ENCODE peak calls at places on chromosomes 13 and 19, in seven cellular contexts. One of them, this sample, is unnamed.

GRCh38 chr19:36163813-36164212 is 11.6 kb upstream of the COX7A1 start:
- DNase-seq in AG10803: no peak
- DNase-seq in amniotic stem cell: no peak
- DNase-seq in anterior cingulate cortex: no peak
- DNase-seq in activated T-cell treated with anti-CD3 and anti-CD28 coated beads for 1 hour: no peak
- DNase-seq in neural progenitor cell: no peak
- DNase-seq in mucosa of descending colon: no peak
- DNase-seq in this sample: no peak

GRCh38 chr13:21010621-21011020 is 50.8 kb downstream of the LATS2 start:
- DNase-seq in anterior cingulate cortex: no peak
- DNase-seq in activated T-cell treated with anti-CD3 and anti-CD28 coated beads for 1 hour: no peak
- DNase-seq in amniotic stem cell: no peak
- DNase-seq in mucosa of descending colon: no peak
- DNase-seq in neural progenitor cell: no peak
- DNase-seq in AG10803: peak
- DNase-seq in this sample: no peak

GRCh38 chr13:57604442-57604841 is 27.1 kb upstream of the PCDH17 start:
- DNase-seq in amniotic stem cell: no peak
- DNase-seq in AG10803: no peak
- DNase-seq in anterior cingulate cortex: no peak
- DNase-seq in neural progenitor cell: no peak
- DNase-seq in activated T-cell treated with anti-CD3 and anti-CD28 coated beads for 1 hour: no peak
- DNase-seq in mucosa of descending colon: no peak
- DNase-seq in this sample: no peak

GRCh38 chr13:98216135-98216565 is 39.1 kb upstream of the RNF113B start:
- DNase-seq in mucosa of descending colon: no peak
- DNase-seq in activated T-cell treated with anti-CD3 and anti-CD28 coated beads for 1 hour: no peak
- DNase-seq in neural progenitor cell: no peak
- DNase-seq in amniotic stem cell: no peak
- DNase-seq in AG10803: peak
- DNase-seq in anterior cingulate cortex: no peak
- DNase-seq in this sample: no peak

GRCh38 chr13:102694944-102695343 is at the start of gene METTL21C:
- DNase-seq in amniotic stem cell: no peak
- DNase-seq in activated T-cell treated with anti-CD3 and anti-CD28 coated beads for 1 hour: no peak
- DNase-seq in anterior cingulate cortex: no peak
- DNase-seq in neural progenitor cell: no peak
- DNase-seq in AG10803: no peak
- DNase-seq in mucosa of descending colon: no peak
- DNase-seq in this sample: no peak

GRCh38 chr13:111287201-111287600 is 33.2 kb upstream of the TEX29 start:
- DNase-seq in neural progenitor cell: no peak
- DNase-seq in AG10803: no peak
- DNase-seq in activated T-cell treated with anti-CD3 and anti-CD28 coated beads for 1 hour: no peak
- DNase-seq in anterior cingulate cortex: no peak
- DNase-seq in mucosa of descending colon: no peak
- DNase-seq in amniotic stem cell: no peak
- DNase-seq in this sample: no peak

GRCh38 chr19:4533835-4534424 is 1.1 kb downstream of the PLIN5 start:
- DNase-seq in AG10803: no peak
- DNase-seq in anterior cingulate cortex: no peak
- DNase-seq in amniotic stem cell: no peak
- DNase-seq in mucosa of descending colon: no peak
- DNase-seq in neural progenitor cell: no peak
- DNase-seq in activated T-cell treated with anti-CD3 and anti-CD28 coated beads for 1 hour: no peak
- DNase-seq in this sample: no peak

GRCh38 chr19:55146648-55147218 is 2.3 kb downstream of the TNNT1 start:
- DNase-seq in anterior cingulate cortex: no peak
- DNase-seq in AG10803: no peak
- DNase-seq in neural progenitor cell: peak
- DNase-seq in activated T-cell treated with anti-CD3 and anti-CD28 coated beads for 1 hour: no peak
- DNase-seq in amniotic stem cell: no peak
- DNase-seq in mucosa of descending colon: no peak
- DNase-seq in this sample: peak

GRCh38 chr19:50547385-50548190 is 20.6 kb downstream of the LRRC4B start:
- DNase-seq in amniotic stem cell: no peak
- DNase-seq in anterior cingulate cortex: peak
- DNase-seq in neural progenitor cell: no peak
- DNase-seq in AG10803: no peak
- DNase-seq in mucosa of descending colon: no peak
- DNase-seq in activated T-cell treated with anti-CD3 and anti-CD28 coated beads for 1 hour: no peak
- DNase-seq in this sample: no peak

GRCh38 chr19:2315818-2316353 is 7.9 kb upstream of the LINGO3 start:
- DNase-seq in amniotic stem cell: no peak
- DNase-seq in neural progenitor cell: peak
- DNase-seq in anterior cingulate cortex: peak
- DNase-seq in mucosa of descending colon: peak
- DNase-seq in AG10803: peak
- DNase-seq in activated T-cell treated with anti-CD3 and anti-CD28 coated beads for 1 hour: no peak
- DNase-seq in this sample: peak

GRCh38 chr19:913080-913748 is at the start of gene R3HDM4:
- DNase-seq in anterior cingulate cortex: peak
- DNase-seq in neural progenitor cell: peak
- DNase-seq in mucosa of descending colon: peak
- DNase-seq in AG10803: peak
- DNase-seq in activated T-cell treated with anti-CD3 and anti-CD28 coated beads for 1 hour: peak
- DNase-seq in amniotic stem cell: peak
- DNase-seq in this sample: peak

GRCh38 chr19:46839752-46840151 is 10.9 kb downstream of the AP2S1 start:
- DNase-seq in activated T-cell treated with anti-CD3 and anti-CD28 coated beads for 1 hour: no peak
- DNase-seq in anterior cingulate cortex: no peak
- DNase-seq in AG10803: peak
- DNase-seq in amniotic stem cell: no peak
- DNase-seq in neural progenitor cell: no peak
- DNase-seq in mucosa of descending colon: no peak
- DNase-seq in this sample: no peak

GRCh38 chr13:40082644-40083043 is 427.2 kb downstream of the COG6 start:
- DNase-seq in anterior cingulate cortex: no peak
- DNase-seq in activated T-cell treated with anti-CD3 and anti-CD28 coated beads for 1 hour: no peak
- DNase-seq in mucosa of descending colon: no peak
- DNase-seq in AG10803: no peak
- DNase-seq in amniotic stem cell: no peak
- DNase-seq in neural progenitor cell: no peak
- DNase-seq in this sample: no peak

GRCh38 chr13:42612021-42612765 is 38.2 kb downstream of the TNFSF11 start:
- DNase-seq in anterior cingulate cortex: no peak
- DNase-seq in mucosa of descending colon: no peak
- DNase-seq in amniotic stem cell: no peak
- DNase-seq in activated T-cell treated with anti-CD3 and anti-CD28 coated beads for 1 hour: no peak
- DNase-seq in AG10803: no peak
- DNase-seq in neural progenitor cell: no peak
- DNase-seq in this sample: no peak

GRCh38 chr19:38640368-38640767 is 7.1 kb upstream of the ACTN4 start:
- DNase-seq in anterior cingulate cortex: no peak
- DNase-seq in activated T-cell treated with anti-CD3 and anti-CD28 coated beads for 1 hour: no peak
- DNase-seq in neural progenitor cell: no peak
- DNase-seq in AG10803: no peak
- DNase-seq in mucosa of descending colon: no peak
- DNase-seq in amniotic stem cell: no peak
- DNase-seq in this sample: no peak

GRCh38 chr19:55197531-55197930 is 11.8 kb downstream of the PTPRH start:
- DNase-seq in activated T-cell treated with anti-CD3 and anti-CD28 coated beads for 1 hour: no peak
- DNase-seq in anterior cingulate cortex: no peak
- DNase-seq in AG10803: no peak
- DNase-seq in neural progenitor cell: peak
- DNase-seq in amniotic stem cell: no peak
- DNase-seq in mucosa of descending colon: no peak
- DNase-seq in this sample: no peak

GRCh38 chr19:29107831-29108230 is 105.1 kb downstream of the UQCRFS1 start:
- DNase-seq in activated T-cell treated with anti-CD3 and anti-CD28 coated beads for 1 hour: no peak
- DNase-seq in neural progenitor cell: no peak
- DNase-seq in anterior cingulate cortex: no peak
- DNase-seq in amniotic stem cell: no peak
- DNase-seq in mucosa of descending colon: no peak
- DNase-seq in AG10803: peak
- DNase-seq in this sample: no peak

GRCh38 chr19:29631450-29631849 is 25.4 kb downstream of the POP4 start:
- DNase-seq in amniotic stem cell: no peak
- DNase-seq in neural progenitor cell: no peak
- DNase-seq in AG10803: no peak
- DNase-seq in anterior cingulate cortex: no peak
- DNase-seq in activated T-cell treated with anti-CD3 and anti-CD28 coated beads for 1 hour: no peak
- DNase-seq in mucosa of descending colon: no peak
- DNase-seq in this sample: no peak

GRCh38 chr13:37914781-37915391 is 45.3 kb upstream of the TRPC4 start:
- DNase-seq in activated T-cell treated with anti-CD3 and anti-CD28 coated beads for 1 hour: no peak
- DNase-seq in neural progenitor cell: peak
- DNase-seq in AG10803: no peak
- DNase-seq in mucosa of descending colon: no peak
- DNase-seq in anterior cingulate cortex: no peak
- DNase-seq in amniotic stem cell: no peak
- DNase-seq in this sample: no peak

GRCh38 chr13:69579351-69579750 is 528.3 kb upstream of the ATXN8OS start:
- DNase-seq in activated T-cell treated with anti-CD3 and anti-CD28 coated beads for 1 hour: no peak
- DNase-seq in neural progenitor cell: no peak
- DNase-seq in mucosa of descending colon: no peak
- DNase-seq in anterior cingulate cortex: no peak
- DNase-seq in amniotic stem cell: no peak
- DNase-seq in AG10803: no peak
- DNase-seq in this sample: no peak

GRCh38 chr19:17076539-17076919 is 952 bp downstream of the MYO9B start:
- DNase-seq in neural progenitor cell: peak
- DNase-seq in activated T-cell treated with anti-CD3 and anti-CD28 coated beads for 1 hour: no peak
- DNase-seq in amniotic stem cell: no peak
- DNase-seq in anterior cingulate cortex: no peak
- DNase-seq in AG10803: peak
- DNase-seq in mucosa of descending colon: no peak
- DNase-seq in this sample: peak

GRCh38 chr13:51799261-51799660 is 4.7 kb downstream of the DHRS12 start:
- DNase-seq in amniotic stem cell: no peak
- DNase-seq in neural progenitor cell: no peak
- DNase-seq in mucosa of descending colon: no peak
- DNase-seq in anterior cingulate cortex: no peak
- DNase-seq in activated T-cell treated with anti-CD3 and anti-CD28 coated beads for 1 hour: no peak
- DNase-seq in AG10803: no peak
- DNase-seq in this sample: no peak

GRCh38 chr13:42696191-42696590 is 85.2 kb upstream of the FAM216B start:
- DNase-seq in neural progenitor cell: no peak
- DNase-seq in AG10803: peak
- DNase-seq in activated T-cell treated with anti-CD3 and anti-CD28 coated beads for 1 hour: no peak
- DNase-seq in mucosa of descending colon: no peak
- DNase-seq in amniotic stem cell: peak
- DNase-seq in anterior cingulate cortex: no peak
- DNase-seq in this sample: no peak

GRCh38 chr13:35891973-35892441 is 239.2 kb downstream of the DCLK1 start:
- DNase-seq in neural progenitor cell: no peak
- DNase-seq in mucosa of descending colon: no peak
- DNase-seq in amniotic stem cell: no peak
- DNase-seq in anterior cingulate cortex: no peak
- DNase-seq in activated T-cell treated with anti-CD3 and anti-CD28 coated beads for 1 hour: no peak
- DNase-seq in AG10803: peak
- DNase-seq in this sample: no peak

GRCh38 chr19:41023193-41023592 is 32.1 kb downstream of the CYP2B6 start:
- DNase-seq in anterior cingulate cortex: no peak
- DNase-seq in activated T-cell treated with anti-CD3 and anti-CD28 coated beads for 1 hour: no peak
- DNase-seq in amniotic stem cell: no peak
- DNase-seq in neural progenitor cell: no peak
- DNase-seq in mucosa of descending colon: no peak
- DNase-seq in AG10803: no peak
- DNase-seq in this sample: no peak

GRCh38 chr13:107721436-107721835 is 493.9 kb downstream of the LIG4 start:
- DNase-seq in activated T-cell treated with anti-CD3 and anti-CD28 coated beads for 1 hour: no peak
- DNase-seq in mucosa of descending colon: no peak
- DNase-seq in neural progenitor cell: no peak
- DNase-seq in anterior cingulate cortex: no peak
- DNase-seq in amniotic stem cell: no peak
- DNase-seq in AG10803: no peak
- DNase-seq in this sample: no peak

GRCh38 chr13:47474326-47474725 is 526.7 kb downstream of the SUCLA2 start:
- DNase-seq in activated T-cell treated with anti-CD3 and anti-CD28 coated beads for 1 hour: no peak
- DNase-seq in anterior cingulate cortex: no peak
- DNase-seq in amniotic stem cell: no peak
- DNase-seq in AG10803: no peak
- DNase-seq in mucosa of descending colon: no peak
- DNase-seq in neural progenitor cell: no peak
- DNase-seq in this sample: no peak

GRCh38 chr19:47097396-47098217 is 16.0 kb downstream of the ZC3H4 start:
- DNase-seq in activated T-cell treated with anti-CD3 and anti-CD28 coated beads for 1 hour: no peak
- DNase-seq in anterior cingulate cortex: peak
- DNase-seq in AG10803: no peak
- DNase-seq in amniotic stem cell: no peak
- DNase-seq in mucosa of descending colon: peak
- DNase-seq in neural progenitor cell: no peak
- DNase-seq in this sample: no peak